ENCODE peak calls at places on chromosomes 3 and 15, in five cellular contexts. One of them, this sample, is unnamed.

GRCh38 chr3:38605981-38606380 is 43.5 kb downstream of the SCN5A start:
- DNase-seq in iPS DF 6.9: no peak
- DNase-seq in K562: no peak
- DNase-seq in cardiac muscle cell: no peak
- DNase-seq in A549: no peak
- DNase-seq in this sample: no peak

GRCh38 chr3:25474000-25474399 is 45.9 kb downstream of the RARB start:
- DNase-seq in cardiac muscle cell: no peak
- DNase-seq in A549: no peak
- DNase-seq in K562: no peak
- DNase-seq in iPS DF 6.9: no peak
- DNase-seq in this sample: no peak

GRCh38 chr3:147672035-147672434 is 262.9 kb downstream of the ZIC1 start:
- DNase-seq in cardiac muscle cell: no peak
- DNase-seq in K562: no peak
- DNase-seq in A549: no peak
- DNase-seq in iPS DF 6.9: no peak
- DNase-seq in this sample: no peak

GRCh38 chr3:101685870-101686307 is 629 bp downstream of the RPL24 start:
- DNase-seq in A549: no peak
- DNase-seq in K562: no peak
- DNase-seq in iPS DF 6.9: no peak
- DNase-seq in cardiac muscle cell: no peak
- DNase-seq in this sample: no peak

GRCh38 chr3:88000853-88001252 is 58.0 kb downstream of the CGGBP1 start:
- DNase-seq in A549: no peak
- DNase-seq in K562: no peak
- DNase-seq in cardiac muscle cell: peak
- DNase-seq in iPS DF 6.9: no peak
- DNase-seq in this sample: no peak

GRCh38 chr3:63972196-63972595 is 51.1 kb downstream of the PSMD6 start:
- DNase-seq in cardiac muscle cell: no peak
- DNase-seq in iPS DF 6.9: no peak
- DNase-seq in K562: no peak
- DNase-seq in A549: no peak
- DNase-seq in this sample: no peak

GRCh38 chr3:150567328-150567727 is 20.7 kb downstream of the EIF2A start:
- DNase-seq in K562: no peak
- DNase-seq in A549: no peak
- DNase-seq in cardiac muscle cell: no peak
- DNase-seq in iPS DF 6.9: no peak
- DNase-seq in this sample: no peak

GRCh38 chr3:89113887-89114840 is 6.7 kb downstream of the EPHA3 start:
- DNase-seq in A549: peak
- DNase-seq in K562: no peak
- DNase-seq in iPS DF 6.9: peak
- DNase-seq in cardiac muscle cell: peak
- DNase-seq in this sample: peak

GRCh38 chr3:99753268-99753975 is 64.2 kb upstream of the CMSS1 start:
- DNase-seq in K562: peak
- DNase-seq in iPS DF 6.9: peak
- DNase-seq in cardiac muscle cell: peak
- DNase-seq in A549: peak
- DNase-seq in this sample: no peak

GRCh38 chr3:105516972-105517371 is 150.3 kb downstream of the ALCAM start:
- DNase-seq in K562: no peak
- DNase-seq in cardiac muscle cell: peak
- DNase-seq in iPS DF 6.9: no peak
- DNase-seq in A549: peak
- DNase-seq in this sample: no peak

GRCh38 chr3:191356586-191357439 is 26.5 kb upstream of the UTS2B start:
- DNase-seq in A549: peak
- DNase-seq in K562: no peak
- DNase-seq in iPS DF 6.9: no peak
- DNase-seq in cardiac muscle cell: peak
- DNase-seq in this sample: peak

GRCh38 chr3:177195941-177196472 is 1.3 kb downstream of the TBL1XR1 start:
- DNase-seq in K562: no peak
- DNase-seq in A549: no peak
- DNase-seq in cardiac muscle cell: peak
- DNase-seq in iPS DF 6.9: no peak
- DNase-seq in this sample: no peak

GRCh38 chr3:81723732-81724313 is 37.6 kb downstream of the GBE1 start:
- DNase-seq in K562: no peak
- DNase-seq in A549: peak
- DNase-seq in cardiac muscle cell: no peak
- DNase-seq in iPS DF 6.9: no peak
- DNase-seq in this sample: no peak

GRCh38 chr15:43414196-43414595 is 43.3 kb downstream of the TUBGCP4 start:
- DNase-seq in K562: no peak
- DNase-seq in cardiac muscle cell: no peak
- DNase-seq in iPS DF 6.9: no peak
- DNase-seq in A549: no peak
- DNase-seq in this sample: no peak

GRCh38 chr3:142209655-142210054 is 15.7 kb downstream of the GK5 start:
- DNase-seq in cardiac muscle cell: no peak
- DNase-seq in A549: no peak
- DNase-seq in K562: no peak
- DNase-seq in iPS DF 6.9: no peak
- DNase-seq in this sample: peak

GRCh38 chr15:50353251-50353998 is 1.6 kb downstream of the GABPB1 start:
- DNase-seq in K562: peak
- DNase-seq in cardiac muscle cell: peak
- DNase-seq in A549: peak
- DNase-seq in iPS DF 6.9: no peak
- DNase-seq in this sample: peak

GRCh38 chr15:70722266-70723123 is 40.9 kb downstream of the UACA start:
- DNase-seq in A549: peak
- DNase-seq in K562: peak
- DNase-seq in cardiac muscle cell: peak
- DNase-seq in iPS DF 6.9: no peak
- DNase-seq in this sample: no peak

GRCh38 chr3:12400795-12401194 is 83.5 kb upstream of the TSEN2 start:
- DNase-seq in K562: no peak
- DNase-seq in cardiac muscle cell: no peak
- DNase-seq in A549: peak
- DNase-seq in iPS DF 6.9: no peak
- DNase-seq in this sample: no peak

GRCh38 chr15:33985287-33985686 is 17.0 kb downstream of the CHRM5 start:
- DNase-seq in cardiac muscle cell: peak
- DNase-seq in A549: peak
- DNase-seq in iPS DF 6.9: no peak
- DNase-seq in K562: no peak
- DNase-seq in this sample: no peak

GRCh38 chr3:10875914-10876313 is 59.9 kb downstream of the SLC6A11 start:
- DNase-seq in iPS DF 6.9: no peak
- DNase-seq in cardiac muscle cell: no peak
- DNase-seq in A549: no peak
- DNase-seq in K562: no peak
- DNase-seq in this sample: no peak

GRCh38 chr3:15630646-15631350 is 29.3 kb downstream of the BTD start:
- DNase-seq in cardiac muscle cell: no peak
- DNase-seq in A549: peak
- DNase-seq in iPS DF 6.9: no peak
- DNase-seq in K562: no peak
- DNase-seq in this sample: no peak

GRCh38 chr3:61858054-61858453 is 296.7 kb downstream of the PTPRG start:
- DNase-seq in K562: no peak
- DNase-seq in iPS DF 6.9: no peak
- DNase-seq in cardiac muscle cell: peak
- DNase-seq in A549: no peak
- DNase-seq in this sample: no peak

GRCh38 chr3:36305929-36306520 is 74.3 kb upstream of the STAC start:
- DNase-seq in cardiac muscle cell: no peak
- DNase-seq in iPS DF 6.9: no peak
- DNase-seq in K562: no peak
- DNase-seq in A549: no peak
- DNase-seq in this sample: no peak

GRCh38 chr3:36893137-36893557 is 51.7 kb downstream of the TRANK1 start:
- DNase-seq in cardiac muscle cell: no peak
- DNase-seq in iPS DF 6.9: peak
- DNase-seq in A549: peak
- DNase-seq in K562: no peak
- DNase-seq in this sample: peak

GRCh38 chr3:80771085-80771484 is 990.4 kb downstream of the GBE1 start:
- DNase-seq in iPS DF 6.9: no peak
- DNase-seq in K562: peak
- DNase-seq in cardiac muscle cell: peak
- DNase-seq in A549: peak
- DNase-seq in this sample: no peak

GRCh38 chr15:61063875-61064320 is 165.2 kb downstream of the RORA start:
- DNase-seq in iPS DF 6.9: no peak
- DNase-seq in cardiac muscle cell: no peak
- DNase-seq in K562: no peak
- DNase-seq in A549: no peak
- DNase-seq in this sample: peak

GRCh38 chr3:69339766-69340165 is 46.1 kb downstream of the FRMD4B start:
- DNase-seq in A549: no peak
- DNase-seq in K562: no peak
- DNase-seq in iPS DF 6.9: no peak
- DNase-seq in cardiac muscle cell: no peak
- DNase-seq in this sample: no peak

GRCh38 chr3:148839805-148840204 is 12.2 kb downstream of the CPB1 start:
- DNase-seq in A549: no peak
- DNase-seq in cardiac muscle cell: no peak
- DNase-seq in iPS DF 6.9: no peak
- DNase-seq in K562: no peak
- DNase-seq in this sample: no peak

GRCh38 chr3:46882377-46883015 is 5.0 kb downstream of the PTH1R start:
- DNase-seq in iPS DF 6.9: no peak
- DNase-seq in cardiac muscle cell: peak
- DNase-seq in K562: peak
- DNase-seq in A549: peak
- DNase-seq in this sample: no peak

GRCh38 chr15:71052356-71052755 is 62.9 kb upstream of the THSD4 start:
- DNase-seq in cardiac muscle cell: no peak
- DNase-seq in A549: no peak
- DNase-seq in K562: no peak
- DNase-seq in iPS DF 6.9: no peak
- DNase-seq in this sample: peak

GRCh38 chr15:78302579-78302978 is 3.2 kb upstream of the SKIC8 start:
- DNase-seq in iPS DF 6.9: no peak
- DNase-seq in cardiac muscle cell: no peak
- DNase-seq in K562: no peak
- DNase-seq in A549: no peak
- DNase-seq in this sample: no peak

GRCh38 chr3:59980576-59980975 is 930.8 kb upstream of the CFAP20DC start:
- DNase-seq in cardiac muscle cell: no peak
- DNase-seq in iPS DF 6.9: no peak
- DNase-seq in A549: no peak
- DNase-seq in K562: no peak
- DNase-seq in this sample: no peak

GRCh38 chr3:138196023-138196422 is 8.9 kb downstream of the ARMC8 start:
- DNase-seq in K562: no peak
- DNase-seq in iPS DF 6.9: no peak
- DNase-seq in cardiac muscle cell: no peak
- DNase-seq in A549: no peak
- DNase-seq in this sample: no peak

GRCh38 chr3:184688872-184689271 is 23.0 kb downstream of the MAGEF1 start:
- DNase-seq in cardiac muscle cell: no peak
- DNase-seq in iPS DF 6.9: no peak
- DNase-seq in K562: no peak
- DNase-seq in A549: no peak
- DNase-seq in this sample: no peak

GRCh38 chr15:46442901-46443590 is 808.2 kb downstream of the SQOR start:
- DNase-seq in K562: no peak
- DNase-seq in A549: no peak
- DNase-seq in iPS DF 6.9: no peak
- DNase-seq in cardiac muscle cell: no peak
- DNase-seq in this sample: no peak

GRCh38 chr3:61954097-61954528 is 392.7 kb downstream of the PTPRG start:
- DNase-seq in iPS DF 6.9: no peak
- DNase-seq in cardiac muscle cell: peak
- DNase-seq in A549: no peak
- DNase-seq in K562: no peak
- DNase-seq in this sample: no peak

GRCh38 chr15:69504352-69505040 is 51.9 kb downstream of the RPLP1 start:
- DNase-seq in cardiac muscle cell: no peak
- DNase-seq in A549: no peak
- DNase-seq in K562: no peak
- DNase-seq in iPS DF 6.9: no peak
- DNase-seq in this sample: no peak

GRCh38 chr3:32510075-32510724 is 7.5 kb upstream of the CMTM6 start:
- DNase-seq in iPS DF 6.9: no peak
- DNase-seq in cardiac muscle cell: peak
- DNase-seq in A549: peak
- DNase-seq in K562: peak
- DNase-seq in this sample: no peak

DNA sequence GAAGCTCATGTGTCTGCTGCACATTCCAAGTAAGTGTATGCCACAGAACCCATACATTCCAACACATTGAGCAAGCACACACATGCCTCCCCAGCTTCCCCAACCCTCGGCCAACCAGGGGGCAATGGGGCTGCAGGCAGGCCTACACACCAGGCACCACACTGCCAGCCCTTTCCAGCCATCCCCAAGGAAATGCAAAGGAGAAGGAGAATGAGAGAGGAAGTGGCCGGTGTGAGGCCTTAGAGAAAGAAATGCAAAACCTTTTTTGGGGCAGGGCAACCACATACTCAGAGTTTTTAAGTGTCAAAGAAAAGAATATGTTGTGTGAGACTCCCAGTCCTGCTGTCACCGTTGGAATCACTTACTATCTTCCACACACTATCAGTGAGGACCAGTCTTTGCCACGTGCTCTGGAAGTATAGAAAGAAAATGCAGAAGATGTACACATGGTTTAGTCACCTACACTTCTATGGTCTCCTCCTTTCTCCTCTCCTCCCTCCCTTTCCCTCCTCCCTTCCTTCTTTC is 11.1 kb downstream of the IGF2BP2 start:
- DNase-seq in cardiac muscle cell: peak
- DNase-seq in K562: no peak
- DNase-seq in iPS DF 6.9: no peak
- DNase-seq in A549: no peak
- DNase-seq in this sample: no peak
- H3K27ac ChIP-seq in cardiac muscle cell: peak
- H3K27ac ChIP-seq in K562: peak
- H3K27ac ChIP-seq in iPS DF 6.9: no peak
- H3K27ac ChIP-seq in A549: peak
- H3K27ac ChIP-seq in this sample: peak

GRCh38 chr3:9408546-9408945 is 11.1 kb downstream of the SETD5 start:
- DNase-seq in cardiac muscle cell: no peak
- DNase-seq in iPS DF 6.9: no peak
- DNase-seq in A549: no peak
- DNase-seq in K562: no peak
- DNase-seq in this sample: no peak
- H3K27ac ChIP-seq in cardiac muscle cell: no peak
- H3K27ac ChIP-seq in iPS DF 6.9: no peak
- H3K27ac ChIP-seq in A549: no peak
- H3K27ac ChIP-seq in K562: no peak
- H3K27ac ChIP-seq in this sample: no peak

GRCh38 chr15:80694624-80695098 is 449 bp upstream of the ABHD17C start:
- DNase-seq in K562: no peak
- DNase-seq in A549: peak
- DNase-seq in iPS DF 6.9: no peak
- DNase-seq in cardiac muscle cell: peak
- DNase-seq in this sample: no peak
- H3K27ac ChIP-seq in K562: no peak
- H3K27ac ChIP-seq in A549: peak
- H3K27ac ChIP-seq in iPS DF 6.9: no peak
- H3K27ac ChIP-seq in cardiac muscle cell: no peak
- H3K27ac ChIP-seq in this sample: peak

GRCh38 chr15:91632176-91632575 is 221.3 kb upstream of the SLCO3A1 start:
- DNase-seq in iPS DF 6.9: no peak
- DNase-seq in cardiac muscle cell: no peak
- DNase-seq in K562: no peak
- DNase-seq in A549: no peak
- DNase-seq in this sample: no peak
- H3K27ac ChIP-seq in iPS DF 6.9: no peak
- H3K27ac ChIP-seq in cardiac muscle cell: no peak
- H3K27ac ChIP-seq in K562: no peak
- H3K27ac ChIP-seq in A549: no peak
- H3K27ac ChIP-seq in this sample: no peak